ENCODE peak calls at places on chromosomes 11 and 22, in five cellular contexts. P is RWPE1; M is left cardiac atrium; W is stimulated activated CD4-positive, alpha-beta T cell treated with anti-CD3 and anti-CD28 coated beads, TNF-alpha, amount 100 ng/mL, for 48 hours; T is HFF-Myc. R is an unnamed sample.

GRCh38 chr11:110362916-110363574 is 66.6 kb upstream of the RDX start:
- DNase-seq in T (no peak), P (no peak), W (no peak), M (no peak), R (no peak)

GRCh38 chr11:93393386-93393785 is 62.8 kb downstream of the DEUP1 start:
- DNase-seq in W (no peak), P (no peak), M (no peak), T (no peak), R (no peak)

GRCh38 chr11:66956689-66957290 is 1.4 kb downstream of the PC start:
- DNase-seq in T (peak; percentile 68), M (no peak), W (no peak), P (peak; percentile 52), R (peak; percentile 35)

GRCh38 chr11:77473801-77474508 is at the start of gene PAK1:
- DNase-seq in P (peak; percentile 92), W (peak; percentile 80), M (peak; percentile 90), T (peak; percentile 43), R (peak; percentile 95)

GRCh38 chr11:70034740-70035365 is 43.3 kb upstream of the ANO1 start:
- DNase-seq in W (no peak), T (no peak), P (no peak), M (no peak), R (no peak)

GRCh38 chr11:133383689-133384088 is 148.6 kb downstream of the OPCML start:
- DNase-seq in W (no peak), M (no peak), T (no peak), P (no peak), R (no peak)

GRCh38 chr22:36285017-36285416 is 32.1 kb downstream of the APOL1 start:
- DNase-seq in P (no peak), M (peak; percentile 20), T (no peak), W (no peak), R (no peak)

GRCh38 chr11:66218846-66219620 is 49.4 kb upstream of the RAB1B start:
- DNase-seq in P (no peak), M (no peak), W (no peak), T (no peak), R (no peak)

GRCh38 chr11:115630109-115630700 is 126.0 kb upstream of the CADM1 start:
- DNase-seq in M (no peak), T (no peak), W (no peak), P (no peak), R (no peak)

GRCh38 chr22:26826431-26826935 is 169.1 kb downstream of the MIAT start:
- DNase-seq in T (no peak), W (no peak), M (no peak), P (no peak), R (no peak)

R was measured in RKO.